ENCODE peak calls at places on chromosome 7, in four cellular contexts. I is K562, F is HepG2, L is GM12878. R is an unnamed sample.

GRCh38 chr7:66330961-66331360 is 125.8 kb downstream of the TPST1 start:
- DNase-seq in I (no peak), F (no peak), L (no peak), R (no peak)

GRCh38 chr7:117834983-117835664 is 38.1 kb downstream of the CTTNBP2 start:
- DNase-seq in L (no peak), F (no peak), I (no peak), R (peak; percentile 22)

GRCh38 chr7:35647171-35647574 is 47.8 kb downstream of the HERPUD2 start:
- DNase-seq in I (peak; percentile 13), L (no peak), F (peak; percentile 81), R (no peak)

GRCh38 chr7:152636436-152636835 is 39.5 kb downstream of the XRCC2 start:
- DNase-seq in I (no peak), F (no peak), L (no peak), R (no peak)

GRCh38 chr7:2086229-2086628 is 146.5 kb downstream of the MAD1L1 start:
- DNase-seq in I (no peak), L (no peak), F (no peak), R (no peak)

GRCh38 chr7:48049850-48050249 is 14.5 kb downstream of the C7orf57 start:
- DNase-seq in L (no peak), I (no peak), F (no peak), R (no peak)

GRCh38 chr7:123154231-123154860 is 45.4 kb downstream of the SLC13A1 start:
- DNase-seq in I (peak; percentile 70), F (peak; percentile 74), L (peak; percentile 43), R (peak; percentile 77)

GRCh38 chr7:125651823-125652528 is 722.4 kb upstream of the POT1 start:
- DNase-seq in I (no peak), L (no peak), F (no peak), R (no peak)

GRCh38 chr7:27771111-27771510 is 31.1 kb downstream of the TAX1BP1 start:
- DNase-seq in L (no peak), F (no peak), I (no peak), R (no peak)

GRCh38 chr7:27779873-27780272 is 39.9 kb downstream of the TAX1BP1 start:
- DNase-seq in L (no peak), I (no peak), F (no peak), R (no peak)

GRCh38 chr7:27777662-27778061 is 37.7 kb downstream of the TAX1BP1 start:
- DNase-seq in L (no peak), I (no peak), F (no peak), R (no peak)

GRCh38 chr7:27775772-27776171 is 35.8 kb downstream of the TAX1BP1 start:
- DNase-seq in F (no peak), I (no peak), L (no peak), R (no peak)

GRCh38 chr7:27774717-27775328 is 34.9 kb downstream of the TAX1BP1 start:
- DNase-seq in I (peak; percentile 15), F (peak; percentile 39), L (no peak), R (no peak)
- TF ChIP-seq NR2C2 in I (no peak), F (no peak), L (no peak), R (no peak)

GRCh38 chr7:134351424-134351823 is 34.7 kb upstream of the SLC35B4 start:
- DNase-seq in L (no peak), I (no peak), F (no peak), R (peak; percentile 16)
- TF ChIP-seq NR2C2 in L (no peak), I (no peak), F (no peak), R (no peak)

GRCh38 chr7:42843209-42843800 is 68.6 kb downstream of the C7orf25 start:
- DNase-seq in L (no peak), I (peak; percentile 22), F (peak; percentile 31), R (peak; percentile 68)
- TF ChIP-seq NR2C2 in L (no peak), I (no peak), F (no peak), R (no peak)

GRCh38 chr7:92295391-92295790 is 49.6 kb downstream of the ANKIB1 start:
- DNase-seq in F (no peak), L (no peak), I (no peak), R (no peak)
- TF ChIP-seq NR2C2 in F (no peak), L (no peak), I (no peak), R (no peak)

GRCh38 chr7:93812061-93812460 is 78.5 kb downstream of the TFPI2 start:
- DNase-seq in F (no peak), L (no peak), I (no peak), R (no peak)

GRCh38 chr7:93817004-93817403 is 73.5 kb downstream of the TFPI2 start:
- DNase-seq in F (no peak), I (no peak), L (no peak), R (no peak)

GRCh38 chr7:93810571-93810970 is 80.0 kb downstream of the TFPI2 start:
- DNase-seq in I (no peak), L (no peak), F (no peak), R (no peak)

GRCh38 chr7:93813514-93813913 is 77.0 kb downstream of the TFPI2 start:
- DNase-seq in F (no peak), L (no peak), I (no peak), R (no peak)

GRCh38 chr7:93811198-93811597 is 79.4 kb downstream of the TFPI2 start:
- DNase-seq in L (no peak), F (no peak), I (no peak), R (no peak)
- TF ChIP-seq NR2C2 in L (no peak), F (no peak), I (no peak), R (no peak)

DNA sequence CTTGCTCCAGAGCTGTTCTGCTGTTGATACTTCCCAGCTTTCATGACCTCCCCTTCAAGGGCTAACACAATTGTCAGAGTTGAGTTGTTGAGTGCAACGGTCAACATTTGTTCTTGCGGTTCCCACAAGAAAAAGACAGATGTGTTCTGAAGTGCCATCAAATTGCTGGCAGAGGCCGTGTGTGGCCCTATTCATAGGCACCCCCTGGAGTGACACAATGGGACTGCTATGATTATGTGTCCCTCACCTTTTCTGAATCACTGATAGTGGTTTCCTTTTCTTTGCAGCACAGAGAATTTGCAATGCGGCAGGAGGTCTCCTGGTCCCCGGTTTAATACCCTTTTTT is 5.8 kb upstream of the IGFBP1 start:
- DNase-seq in I (no peak), L (no peak), F (peak; percentile 74), R (no peak)
- TF ChIP-seq NR2C2 in I (no peak), L (no peak), F (no peak), R (no peak)

GRCh38 chr7:101113860-101114259 is 13.0 kb upstream of the SERPINE1 start:
- DNase-seq in I (no peak), F (no peak), L (no peak), R (no peak)

GRCh38 chr7:101109368-101109767 is 17.5 kb upstream of the SERPINE1 start:
- DNase-seq in I (no peak), F (no peak), L (no peak), R (no peak)

GRCh38 chr7:101114492-101114891 is 12.4 kb upstream of the SERPINE1 start:
- DNase-seq in L (no peak), I (no peak), F (no peak), R (no peak)

GRCh38 chr7:101111261-101111660 is 15.6 kb upstream of the SERPINE1 start:
- DNase-seq in I (no peak), F (no peak), L (no peak), R (no peak)

DNA sequence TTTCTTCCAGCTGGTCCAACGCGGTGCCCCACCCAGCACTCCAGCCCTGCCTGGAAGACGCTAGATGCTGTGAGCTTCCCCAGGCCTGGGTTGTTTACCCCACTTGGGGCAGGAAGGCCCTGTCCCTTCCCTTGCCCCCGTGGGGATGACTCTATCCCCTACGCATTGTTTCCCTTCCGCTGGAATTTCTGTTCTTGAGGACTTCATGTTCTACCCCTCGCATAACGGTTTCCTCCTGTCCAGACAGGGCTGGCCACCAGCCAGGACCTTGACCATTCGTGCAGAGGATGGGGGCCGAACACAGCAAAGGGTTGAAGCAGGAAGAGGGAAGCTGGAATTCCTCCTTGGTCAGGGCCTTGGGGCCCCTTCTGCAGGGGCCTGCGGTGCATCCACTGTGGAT is 14.7 kb upstream of the SERPINE1 start:
- DNase-seq in F (no peak), I (no peak), L (no peak), R (no peak)
- TF ChIP-seq NR2C2 in F (no peak), I (no peak), L (no peak), R (no peak)

DNA sequence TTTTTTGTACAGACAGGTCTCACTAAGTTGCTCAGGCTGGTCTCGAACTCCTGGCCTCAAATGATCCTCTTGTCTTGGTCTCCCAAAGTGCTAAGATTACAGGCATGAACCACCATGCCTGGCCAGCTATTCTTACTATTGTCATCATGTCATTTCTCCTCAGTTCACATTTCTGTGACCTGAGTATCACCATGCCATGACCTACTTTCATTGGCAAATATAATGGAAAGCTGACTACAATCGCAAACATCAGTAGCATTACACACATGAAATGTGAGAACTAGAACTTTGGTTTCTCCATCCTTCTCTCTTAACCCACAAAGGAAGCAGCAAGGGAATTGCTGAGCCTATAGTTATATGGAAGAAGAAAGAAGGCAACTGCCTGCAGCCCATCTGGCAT is 26.0 kb upstream of the WIPF3 start:
- DNase-seq in I (no peak), L (no peak), F (no peak), R (no peak)
- TF ChIP-seq NR2C2 in I (no peak), L (no peak), F (no peak), R (no peak)

GRCh38 chr7:159042639-159043101 is 102.0 kb downstream of the VIPR2 start:
- DNase-seq in L (no peak), I (no peak), F (no peak), R (no peak)

GRCh38 chr7:159040146-159040545 is 104.5 kb downstream of the VIPR2 start:
- DNase-seq in F (no peak), L (no peak), I (no peak), R (no peak)

GRCh38 chr7:159039716-159040115 is 105.0 kb downstream of the VIPR2 start:
- DNase-seq in F (no peak), L (no peak), I (no peak), R (no peak)

GRCh38 chr7:159040912-159041711 is 103.6 kb downstream of the VIPR2 start:
- DNase-seq in I (no peak), L (no peak), F (no peak), R (no peak)

DNA sequence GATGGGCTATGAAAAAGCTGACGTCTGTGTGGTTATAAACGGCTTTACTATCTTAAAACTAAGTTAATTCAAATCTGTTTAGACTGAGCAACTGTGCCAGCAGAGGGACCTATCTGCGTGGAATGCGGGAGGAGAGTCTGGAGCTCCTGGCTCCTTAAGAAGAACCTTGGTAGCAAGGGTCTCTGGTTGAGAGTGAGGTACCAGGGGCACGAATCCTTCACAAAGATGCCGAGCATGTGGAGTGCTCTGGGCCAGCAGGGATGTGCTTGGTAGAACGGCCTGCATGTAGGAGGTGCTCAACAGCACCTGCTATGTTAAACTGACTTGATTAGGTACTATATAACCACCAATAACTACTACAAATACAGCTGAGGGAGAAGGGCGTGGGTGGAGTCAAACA is 102.6 kb downstream of the VIPR2 start:
- DNase-seq in L (no peak), F (no peak), I (no peak), R (no peak)
- TF ChIP-seq NR2C2 in L (no peak), F (no peak), I (no peak), R (no peak)

GRCh38 chr7:96563409-96563808 is 146.2 kb downstream of the SEM1 start:
- DNase-seq in I (no peak), L (no peak), F (no peak), R (no peak)
- TF ChIP-seq NR2C2 in I (no peak), L (no peak), F (no peak), R (no peak)

R was measured in WTC11.